ENCODE peak calls at places on chromosomes 1 and 21, in nine cellular contexts. G is naive thymus-derived CD4-positive, alpha-beta T cell; R is tibial nerve; H is SK-N-SH; S is esophagus muscularis mucosa; V is Peyer's patch; M is MM.1S; O is GM23338; Y is thoracic aorta. J is an unnamed sample.

GRCh38 chr1:230148768-230149469 is 81.9 kb downstream of the GALNT2 start:
- DNase-seq in G (no peak), R (no peak), H (no peak), S (no peak), V (no peak), M (no peak), O (no peak), Y (no peak), J (no peak)

GRCh38 chr1:200323856-200324400 is 85.9 kb downstream of the ZNF281 start:
- DNase-seq in G (no peak), R (no peak), H (no peak), S (no peak), V (no peak), M (no peak), O (no peak), Y (no peak), J (no peak)

GRCh38 chr1:220770245-220770913 is 16.3 kb upstream of the MTARC1 start:
- DNase-seq in G (no peak), R (no peak), H (no peak), S (no peak), V (peak; percentile 32), M (no peak), O (no peak), Y (no peak), J (no peak)

GRCh38 chr1:234611153-234611798 is 1.3 kb upstream of the IRF2BP2 start:
- DNase-seq in G (peak; percentile 91), R (no peak), H (peak; percentile 38), S (no peak), V (peak; percentile 74), M (peak; percentile 94), O (peak; percentile 92), Y (no peak), J (no peak)

GRCh38 chr1:65581120-65581519 is 160.7 kb downstream of the LEPR start:
- DNase-seq in G (no peak), R (no peak), H (no peak), S (no peak), V (no peak), M (no peak), O (peak; percentile 36), Y (no peak), J (no peak)

GRCh38 chr1:105137543-105138444 is 1388.1 kb downstream of the AMY1C start:
- DNase-seq in G (no peak), R (no peak), H (peak; percentile 51), S (no peak), V (no peak), M (peak; percentile 12), O (peak; percentile 80), Y (no peak), J (no peak)

GRCh38 chr1:2311184-2312032 is 79.9 kb downstream of the MORN1 start:
- DNase-seq in G (peak; percentile 39), R (peak; percentile 57), H (no peak), S (no peak), V (peak; percentile 72), M (peak; percentile 21), O (peak; percentile 89), Y (no peak), J (no peak)

GRCh38 chr1:10818262-10819197 is 22.1 kb upstream of the CASZ1 start:
- DNase-seq in G (no peak), R (no peak), H (no peak), S (no peak), V (no peak), M (no peak), O (no peak), Y (no peak), J (peak; percentile 64)

GRCh38 chr1:119631433-119632102 is 16.5 kb downstream of the ZNF697 start:
- DNase-seq in G (no peak), R (peak; percentile 70), H (peak; percentile 96), S (peak; percentile 96), V (peak; percentile 28), M (no peak), O (peak; percentile 78), Y (peak; percentile 35), J (peak; percentile 96)

GRCh38 chr1:17258116-17258757 is 9.3 kb downstream of the PADI3 start:
- DNase-seq in G (no peak), R (no peak), H (no peak), S (no peak), V (no peak), M (no peak), O (no peak), Y (no peak), J (no peak)

GRCh38 chr1:187838335-187839293 is 1009.9 kb downstream of the PLA2G4A start:
- DNase-seq in G (no peak), R (no peak), H (no peak), S (no peak), V (no peak), M (no peak), O (no peak), Y (no peak), J (no peak)

GRCh38 chr1:147640553-147641165 is 29.7 kb downstream of the ACP6 start:
- DNase-seq in G (peak; percentile 51), R (no peak), H (peak; percentile 68), S (no peak), V (peak; percentile 58), M (peak; percentile 89), O (peak; percentile 97), Y (no peak), J (peak; percentile 63)

GRCh38 chr1:205943245-205943644 is at the start of gene SLC26A9:
- DNase-seq in G (no peak), R (no peak), H (no peak), S (no peak), V (no peak), M (no peak), O (no peak), Y (no peak), J (no peak)

DNA sequence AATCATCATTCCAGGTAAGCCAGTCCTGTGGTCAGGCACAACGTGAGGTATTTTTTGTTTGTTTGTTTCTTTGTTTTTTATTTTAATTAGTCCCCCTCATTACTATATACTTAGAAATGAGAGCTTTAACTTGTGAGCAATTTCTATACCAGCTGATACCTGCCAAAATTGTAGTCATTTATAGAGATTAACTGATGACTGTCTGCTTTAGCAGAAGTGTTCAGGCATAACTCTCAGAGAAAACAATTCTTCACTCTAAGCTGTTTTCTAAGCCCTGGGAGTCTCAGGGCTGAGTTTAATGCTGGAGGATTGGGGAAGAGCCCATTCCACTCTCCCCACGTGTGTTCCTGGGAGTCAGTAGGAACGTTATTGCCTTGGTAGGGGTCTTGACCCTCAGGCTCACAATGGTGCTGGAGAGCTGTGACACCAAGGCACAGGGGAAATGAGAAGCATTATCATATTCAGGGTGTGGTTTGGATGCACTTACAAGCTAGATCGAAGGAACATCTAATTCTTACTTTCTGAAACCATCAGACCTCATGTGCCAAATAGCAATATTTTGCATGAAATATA is 168.2 kb downstream of the CLIC6 start:
- DNase-seq in G (no peak), R (no peak), H (no peak), S (no peak), V (no peak), M (no peak), O (no peak), Y (no peak), J (no peak)
- H3K36me3 ChIP-seq in G (peaks cover 34% of the 10 kb centered on the region), R (no peaks in the 10 kb centered on the region), H (peaks cover 23% of the 10 kb centered on the region), S (no peaks in the 10 kb centered on the region), V (peaks cover 7% of the 10 kb centered on the region), M (no peaks in the 10 kb centered on the region), O (no peaks in the 10 kb centered on the region), Y (no peaks in the 10 kb centered on the region), J (peaks cover 30% of the 10 kb centered on the region)

GRCh38 chr1:161051219-161051618 is 5.4 kb upstream of the USF1 start:
- DNase-seq in G (no peak), R (no peak), H (no peak), S (no peak), V (no peak), M (no peak), O (no peak), Y (no peak), J (no peak)
- H3K27ac ChIP-seq in G (no peak overlapping the region), R (no peak overlapping the region), H (no peak overlapping the region), S (no peak overlapping the region), V (no peak overlapping the region), M (no peak overlapping the region), O (no peak overlapping the region), Y (no peak overlapping the region), J (no peak overlapping the region)

GRCh38 chr1:157132111-157132510 is 6.1 kb downstream of the ETV3 start:
- DNase-seq in G (no peak), R (no peak), H (no peak), S (no peak), V (no peak), M (no peak), O (no peak), Y (no peak), J (no peak)

GRCh38 chr1:157132602-157133167 is 5.5 kb downstream of the ETV3 start:
- DNase-seq in G (no peak), R (no peak), H (no peak), S (no peak), V (no peak), M (no peak), O (no peak), Y (no peak), J (no peak)

GRCh38 chr1:157134442-157134841 is 3.8 kb downstream of the ETV3 start:
- DNase-seq in G (no peak), R (no peak), H (no peak), S (no peak), V (no peak), M (peak; percentile 27), O (no peak), Y (no peak), J (no peak)

GRCh38 chr1:157135070-157135469 is 3.1 kb downstream of the ETV3 start:
- DNase-seq in G (no peak), R (no peak), H (no peak), S (no peak), V (no peak), M (no peak), O (no peak), Y (no peak), J (no peak)

DNA sequence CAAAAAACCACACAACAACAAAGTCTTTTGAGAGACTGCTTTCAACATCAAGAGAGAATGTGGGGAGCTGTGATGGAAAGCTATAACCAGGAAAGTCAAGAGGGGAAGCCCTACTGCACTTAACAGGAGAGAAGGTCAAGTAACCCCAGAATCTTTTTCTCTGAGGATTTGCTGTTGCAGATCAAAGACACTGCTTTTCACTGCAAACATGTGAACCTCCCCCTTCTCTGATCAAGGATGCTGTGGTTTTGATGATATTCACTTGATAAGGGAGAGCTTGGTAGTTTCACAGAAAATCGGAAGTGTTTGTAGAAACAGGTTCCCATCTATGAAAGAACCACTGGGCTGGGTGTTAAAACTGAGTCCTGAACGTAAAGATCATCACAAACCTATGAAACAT is 4.8 kb downstream of the ETV3 start:
- DNase-seq in G (peak; percentile 66), R (no peak), H (no peak), S (no peak), V (no peak), M (no peak), O (no peak), Y (no peak), J (no peak)
- H3K36me3 ChIP-seq in G (peaks cover 14% of the 10 kb centered on the region), R (no peaks in the 10 kb centered on the region), H (peaks cover 75% of the 10 kb centered on the region), S (peaks cover 67% of the 10 kb centered on the region), V (peaks cover 3% of the 10 kb centered on the region), M (peaks cover 15% of the 10 kb centered on the region), O (peaks cover 47% of the 10 kb centered on the region), Y (peaks cover 40% of the 10 kb centered on the region), J (peaks cover 76% of the 10 kb centered on the region)

DNA sequence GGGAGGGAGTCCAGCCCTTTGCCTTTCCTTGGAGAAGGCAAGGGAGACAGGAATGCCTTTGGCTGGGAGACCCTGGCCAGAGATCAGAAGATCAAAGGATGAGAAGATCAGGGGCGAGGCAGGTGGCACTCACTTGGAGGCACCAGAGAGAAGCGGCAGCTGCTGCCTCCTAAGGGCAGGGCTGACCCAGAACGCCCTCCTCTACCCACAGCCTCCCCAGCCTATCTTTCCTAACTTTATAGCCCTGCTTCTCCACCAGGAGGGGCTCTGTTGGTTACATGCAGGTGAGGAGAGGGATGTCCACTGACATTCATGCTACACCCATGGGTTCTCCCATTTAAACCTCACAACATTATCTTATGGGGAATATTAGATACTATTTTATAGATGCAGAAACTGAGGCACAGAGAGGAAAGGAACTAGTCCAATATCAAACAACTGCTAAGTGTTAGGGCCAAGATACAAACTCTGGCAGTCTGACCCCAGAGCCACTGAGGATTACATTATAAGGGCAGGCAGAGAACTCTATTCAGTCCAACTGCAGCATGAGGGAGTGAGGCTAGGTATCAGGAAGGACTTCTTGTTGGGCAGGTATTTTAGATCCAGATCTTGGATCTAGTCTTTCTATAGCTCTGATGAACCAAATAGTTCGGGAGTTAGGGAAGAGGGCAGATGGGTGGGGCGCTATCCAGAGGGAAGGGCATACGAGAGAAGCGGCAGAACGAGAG is 19.9 kb downstream of the LGR6 start:
- DNase-seq in G (no peak), R (no peak), H (peak; percentile 75), S (no peak), V (no peak), M (no peak), O (peak; percentile 89), Y (no peak), J (no peak)
- H3K27ac ChIP-seq in G (no peak overlapping the region), R (no peak overlapping the region), H (no peak overlapping the region), S (no peak overlapping the region), V (no peak overlapping the region), M (no peak overlapping the region), O (no peak overlapping the region), Y (peak overlapping the region; percentile 61), J (no peak overlapping the region)

J was measured in heart left ventricle.